ENCODE peak calls at places on chromosomes 2 and 18, in four cellular contexts. Z is fibroblast of lung, N is left lung, O is tibial nerve. G is an unnamed sample.
A peak's percentile ranks its signal among the peaks of the same experiment; 100 is the strongest.

GRCh38 chr2:217691920-217692666 is 310.7 kb downstream of the TNS1 start:
- DNase-seq in N (no peak), O (peak; percentile 59), Z (peak; percentile 84), G (no peak)

GRCh38 chr2:96636772-96637171 is 1.3 kb downstream of the KANSL3 start:
- DNase-seq in N (no peak), O (no peak), Z (no peak), G (no peak)

GRCh38 chr2:81583311-81584108 is 1279.0 kb upstream of the LRRTM1 start:
- DNase-seq in N (peak; percentile 37), Z (no peak), O (no peak), G (no peak)

GRCh38 chr2:21658907-21659306 is 535.1 kb downstream of the TDRD15 start:
- DNase-seq in Z (no peak), O (no peak), N (no peak), G (no peak)

GRCh38 chr2:75055307-75055819 is 96.9 kb downstream of the POLE4 start:
- DNase-seq in N (no peak), Z (no peak), O (no peak), G (no peak)

GRCh38 chr2:191351298-191351697 is 106.1 kb downstream of the MYO1B start:
- DNase-seq in Z (peak; percentile 59), N (no peak), O (no peak), G (no peak)

GRCh38 chr2:69559696-69560482 is 83.7 kb downstream of the AAK1 start:
- DNase-seq in O (no peak), N (no peak), Z (peak; percentile 58), G (peak; percentile 22)

GRCh38 chr2:128720440-128721022 is 401.9 kb upstream of the HS6ST1 start:
- DNase-seq in N (no peak), Z (no peak), O (no peak), G (no peak)

GRCh38 chr18:260547-260946 is 7.3 kb downstream of the THOC1 start:
- DNase-seq in N (no peak), O (no peak), Z (no peak), G (no peak)

GRCh38 chr2:224417947-224418346 is 16.0 kb upstream of the FAM124B start:
- DNase-seq in O (no peak), N (no peak), Z (no peak), G (no peak)

GRCh38 chr2:44250376-44250775 is 24.9 kb upstream of the SLC3A1 start:
- DNase-seq in Z (no peak), N (no peak), O (no peak), G (no peak)

GRCh38 chr2:201758229-201758628 is 22.5 kb downstream of the ALS2 start:
- DNase-seq in O (no peak), Z (no peak), N (no peak), G (no peak)

GRCh38 chr2:26571316-26571715 is 69.8 kb downstream of the CIB4 start:
- DNase-seq in Z (no peak), O (no peak), N (no peak), G (no peak)

GRCh38 chr2:176165598-176166055 is 8.5 kb downstream of the HOXD3 start:
- DNase-seq in N (no peak), Z (no peak), O (no peak), G (no peak)

GRCh38 chr2:76193098-76193497 is 482.4 kb upstream of the GCFC2 start:
- DNase-seq in Z (no peak), O (no peak), N (no peak), G (no peak)

GRCh38 chr2:76197428-76197827 is 486.7 kb upstream of the GCFC2 start:
- DNase-seq in Z (no peak), O (no peak), N (no peak), G (no peak)

GRCh38 chr2:76194376-76194775 is 483.7 kb upstream of the GCFC2 start:
- DNase-seq in N (no peak), Z (no peak), O (no peak), G (no peak)

GRCh38 chr2:76202866-76203265 is 492.2 kb upstream of the GCFC2 start:
- DNase-seq in Z (no peak), N (no peak), O (no peak), G (no peak)

GRCh38 chr2:76197842-76198448 is 487.2 kb upstream of the GCFC2 start:
- DNase-seq in O (peak; percentile 76), N (no peak), Z (peak; percentile 37), G (peak; percentile 8)
- H3K4me1 ChIP-seq in O (no peaks in the 10 kb centered on the region), N (no peaks in the 10 kb centered on the region), Z (no peaks in the 10 kb centered on the region), G (no peaks in the 10 kb centered on the region)

GRCh38 chr2:66573866-66574265 is 138.9 kb downstream of the MEIS1 start:
- DNase-seq in N (no peak), O (no peak), Z (peak; percentile 24), G (no peak)
- H3K27ac ChIP-seq in N (peak overlapping the region; percentile 95), O (no peak overlapping the region), Z (peak overlapping the region; percentile 83), G (no peak overlapping the region)

DNA sequence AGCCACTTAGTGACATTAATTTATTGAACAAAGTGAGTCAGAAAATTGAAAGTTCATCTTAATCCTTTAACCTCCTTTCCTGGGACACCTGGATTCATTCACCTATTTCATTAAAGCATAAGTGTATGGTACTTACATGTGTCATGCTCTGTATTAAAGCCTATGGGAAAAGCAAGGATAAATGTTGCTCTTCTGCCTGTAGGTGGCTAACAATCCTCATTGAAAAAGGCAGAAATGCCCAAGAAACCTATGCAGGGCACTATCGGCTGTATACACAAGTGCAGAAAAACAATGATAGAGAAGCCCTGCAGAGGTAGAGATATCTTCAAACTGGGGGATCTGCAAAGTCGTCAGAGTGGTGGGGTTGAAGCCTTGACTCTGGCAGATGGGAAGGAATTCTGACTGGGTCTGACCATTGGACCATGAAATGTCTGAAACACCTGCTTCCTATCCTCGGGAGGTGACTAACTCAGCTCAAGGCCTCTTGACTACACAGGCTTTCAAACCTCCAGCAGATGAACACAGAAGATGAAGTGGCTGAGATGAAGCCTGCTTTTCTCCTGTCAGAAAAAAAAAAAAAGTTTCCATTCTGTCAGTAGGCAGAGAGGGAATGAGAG is 83.1 kb downstream of the DCC start:
- DNase-seq in O (no peak), N (no peak), Z (no peak), G (no peak)
- H3K4me1 ChIP-seq in O (no peaks in the 10 kb centered on the region), N (no peaks in the 10 kb centered on the region), Z (no peaks in the 10 kb centered on the region), G (no peaks in the 10 kb centered on the region)

DNA sequence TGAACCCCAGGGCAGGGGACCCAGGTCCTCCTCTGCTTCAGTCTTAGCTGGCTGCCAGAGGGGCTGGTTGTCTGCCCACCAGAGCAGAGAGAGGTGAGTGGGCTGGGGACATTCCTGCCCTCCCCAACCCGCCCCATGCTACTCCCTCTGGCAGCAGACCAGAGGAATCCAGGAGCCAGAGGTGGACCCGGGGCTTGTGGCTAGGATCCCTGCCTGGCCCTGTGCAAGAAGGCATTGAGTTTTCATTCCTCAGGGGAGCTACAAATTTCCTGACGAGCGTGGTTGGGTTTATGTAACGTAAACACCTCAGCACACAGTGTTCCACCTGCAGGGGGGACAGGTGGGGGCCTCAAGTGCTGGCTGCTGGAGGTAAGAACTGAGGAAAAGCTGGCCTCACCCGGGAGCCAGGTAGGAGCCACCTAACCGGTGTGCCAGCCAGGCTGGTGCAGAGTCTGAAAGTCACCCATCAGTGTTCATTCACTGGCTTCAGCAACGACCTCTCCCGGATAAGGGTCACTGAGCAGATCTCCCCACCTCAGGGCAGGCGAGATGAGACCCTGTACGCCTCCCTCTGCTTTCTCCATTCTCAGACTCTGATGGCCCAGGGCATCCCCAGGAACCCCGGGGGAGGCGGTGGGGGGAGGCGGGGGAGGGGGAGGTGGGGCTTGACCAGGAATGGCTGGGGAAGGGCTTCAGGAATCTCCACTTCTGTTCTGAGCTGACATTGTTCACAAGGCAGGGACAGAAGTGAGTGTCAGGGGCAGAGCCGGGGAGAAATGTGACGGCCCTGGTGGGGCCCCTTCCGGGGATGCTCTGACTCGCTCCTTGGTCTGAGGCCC is 246.9 kb downstream of the DYSF start:
- DNase-seq in N (peak; percentile 44), O (no peak), Z (no peak), G (no peak)
- H3K27ac ChIP-seq in N (no peak overlapping the region), O (no peak overlapping the region), Z (no peak overlapping the region), G (no peak overlapping the region)

GRCh38 chr2:237744270-237744612 is 54.3 kb upstream of the RBM44 start:
- DNase-seq in Z (no peak), N (no peak), O (no peak), G (no peak)
- H3K4me1 ChIP-seq in Z (peaks cover 7% of the 10 kb centered on the region), N (peaks cover 65% of the 10 kb centered on the region), O (peaks cover 35% of the 10 kb centered on the region), G (peaks cover 4% of the 10 kb centered on the region)

GRCh38 chr2:105400138-105400540 is 1.3 kb upstream of the FHL2 start:
- DNase-seq in Z (no peak), O (no peak), N (no peak), G (no peak)
- H3K27ac ChIP-seq in Z (no peak overlapping the region), O (no peak overlapping the region), N (no peak overlapping the region), G (no peak overlapping the region)